ENCODE peak calls at places on chromosomes 3 and 15, in eight cellular contexts. N is IMR-90, W is HCT116, X is A549, K is GM12878, Z is K562, T is HepG2, Q is H1. P is an unnamed sample.

GRCh38 chr3:151776259-151776740 is 37.6 kb upstream of the AADAC start:
- DNase-seq in Q (no peak), K (no peak), N (no peak), T (no peak), W (no peak), Z (no peak), X (no peak), P (no peak)

GRCh38 chr3:183538475-183538874 is 17.0 kb downstream of the KLHL6 start:
- DNase-seq in K (no peak), T (no peak), N (no peak), Z (no peak), Q (no peak), W (no peak), X (no peak), P (no peak)

GRCh38 chr3:187808466-187809291 is 63.4 kb upstream of the BCL6 start:
- DNase-seq in Q (no peak), X (peak; percentile 54), W (no peak), T (peak; percentile 82), Z (no peak), N (no peak), K (no peak), P (no peak)

GRCh38 chr15:49270541-49271421 is 100.7 kb downstream of the GALK2 start:
- DNase-seq in Z (no peak), T (no peak), W (no peak), Q (no peak), K (no peak), N (peak; percentile 69), X (no peak), P (no peak)

GRCh38 chr15:50055333-50056278 is 63.4 kb downstream of the ATP8B4 start:
- DNase-seq in Z (peak; percentile 21), Q (no peak), K (no peak), W (no peak), N (peak; percentile 92), X (no peak), T (no peak), P (no peak)

GRCh38 chr15:42385206-42385979 is 26.1 kb downstream of the CAPN3 start:
- DNase-seq in X (peak; percentile 54), Z (peak; percentile 78), N (peak; percentile 62), Q (peak; percentile 76), W (peak; percentile 35), T (peak; percentile 45), K (no peak), P (peak; percentile 60)

GRCh38 chr15:88938802-88939485 is 25.8 kb upstream of the MFGE8 start:
- DNase-seq in K (no peak), N (no peak), T (no peak), Z (peak; percentile 87), X (no peak), W (no peak), Q (peak; percentile 52), P (no peak)

GRCh38 chr3:15979490-15979889 is 181.7 kb upstream of the ANKRD28 start:
- DNase-seq in W (no peak), K (no peak), X (no peak), N (no peak), Q (no peak), Z (no peak), T (no peak), P (no peak)

GRCh38 chr15:85329561-85330421 is 50.6 kb upstream of the AKAP13 start:
- DNase-seq in W (no peak), T (no peak), X (peak; percentile 44), Z (no peak), N (peak; percentile 78), K (peak; percentile 88), Q (no peak), P (peak; percentile 48)

GRCh38 chr3:141306276-141306675 is 62.0 kb upstream of the ZBTB38 start:
- DNase-seq in W (no peak), Q (no peak), X (no peak), T (no peak), N (peak; percentile 36), K (no peak), Z (no peak), P (no peak)

GRCh38 chr3:60055765-60056164 is 1005.9 kb upstream of the CFAP20DC start:
- DNase-seq in W (no peak), X (no peak), T (no peak), N (peak; percentile 26), Z (no peak), Q (no peak), K (no peak), P (no peak)

GRCh38 chr15:47717036-47717611 is at the start of gene SEMA6D:
- DNase-seq in K (no peak), N (peak; percentile 85), T (peak; percentile 4), Z (no peak), W (no peak), X (peak; percentile 12), Q (peak; percentile 79), P (peak; percentile 93)

GRCh38 chr3:16484216-16484615 is 29.3 kb downstream of the RFTN1 start:
- DNase-seq in N (peak; percentile 99), Q (no peak), X (no peak), W (no peak), K (no peak), T (no peak), Z (no peak), P (no peak)

GRCh38 chr3:14019459-14019858 is 105.2 kb downstream of the CHCHD4 start:
- DNase-seq in K (no peak), N (peak; percentile 2), Z (no peak), W (no peak), Q (no peak), X (peak; percentile 19), T (no peak), P (no peak)

GRCh38 chr3:14016900-14017475 is 107.7 kb downstream of the CHCHD4 start:
- DNase-seq in Z (no peak), W (peak; percentile 26), N (no peak), Q (no peak), K (no peak), X (no peak), T (peak; percentile 38), P (no peak)
- TF ChIP-seq RAD21 in Z (no peak), W (no peak), N (no peak), Q (no peak), K (no peak), X (no peak), T (no peak), P (no peak)

GRCh38 chr15:65857718-65858402 is 11.4 kb upstream of the RAB11A start:
- DNase-seq in T (no peak), X (no peak), Z (no peak), K (no peak), Q (no peak), W (no peak), N (no peak), P (no peak)

GRCh38 chr15:65867244-65867643 is 2.0 kb upstream of the RAB11A start:
- DNase-seq in Q (no peak), T (no peak), K (no peak), N (no peak), W (no peak), Z (no peak), X (no peak), P (no peak)

GRCh38 chr15:65863106-65863505 is 6.2 kb upstream of the RAB11A start:
- DNase-seq in K (no peak), W (no peak), T (no peak), N (no peak), Q (no peak), Z (no peak), X (no peak), P (no peak)

GRCh38 chr15:65856821-65857455 is 12.4 kb upstream of the RAB11A start:
- DNase-seq in T (peak; percentile 64), K (no peak), X (peak; percentile 77), Z (peak; percentile 85), Q (peak; percentile 83), W (peak; percentile 59), N (peak; percentile 53), P (peak; percentile 42)

DNA sequence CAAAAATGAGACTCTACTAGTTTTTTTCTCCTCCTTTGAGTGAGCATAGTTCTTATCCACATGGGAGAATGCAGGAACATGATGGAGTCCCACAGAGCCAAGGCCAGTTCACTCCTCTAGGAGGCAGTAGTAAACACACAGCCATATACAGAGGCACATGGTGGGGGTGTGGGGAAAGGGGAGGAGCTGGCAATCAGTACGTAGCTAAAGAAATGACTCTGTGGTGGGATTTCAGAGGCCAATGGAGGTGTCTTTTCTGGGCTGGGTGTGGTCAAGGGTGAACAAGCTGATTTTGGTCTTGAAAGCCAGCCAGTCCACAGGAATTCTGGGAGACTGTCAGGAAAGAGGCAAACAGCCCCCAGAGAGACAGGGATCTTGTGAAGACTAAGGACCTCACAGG is 6.6 kb upstream of the RAB11A start:
- DNase-seq in Q (peak; percentile 69), K (no peak), W (peak; percentile 90), T (peak; percentile 85), Z (peak; percentile 93), N (peak; percentile 56), X (peak; percentile 92), P (peak; percentile 72)
- TF ChIP-seq RAD21 in Q (peak; percentile 49), K (peak; percentile 54), W (peak; percentile 16), T (no peak), Z (peak; percentile 37), N (peak; percentile 22), X (peak; percentile 26), P (peak; percentile 31)

DNA sequence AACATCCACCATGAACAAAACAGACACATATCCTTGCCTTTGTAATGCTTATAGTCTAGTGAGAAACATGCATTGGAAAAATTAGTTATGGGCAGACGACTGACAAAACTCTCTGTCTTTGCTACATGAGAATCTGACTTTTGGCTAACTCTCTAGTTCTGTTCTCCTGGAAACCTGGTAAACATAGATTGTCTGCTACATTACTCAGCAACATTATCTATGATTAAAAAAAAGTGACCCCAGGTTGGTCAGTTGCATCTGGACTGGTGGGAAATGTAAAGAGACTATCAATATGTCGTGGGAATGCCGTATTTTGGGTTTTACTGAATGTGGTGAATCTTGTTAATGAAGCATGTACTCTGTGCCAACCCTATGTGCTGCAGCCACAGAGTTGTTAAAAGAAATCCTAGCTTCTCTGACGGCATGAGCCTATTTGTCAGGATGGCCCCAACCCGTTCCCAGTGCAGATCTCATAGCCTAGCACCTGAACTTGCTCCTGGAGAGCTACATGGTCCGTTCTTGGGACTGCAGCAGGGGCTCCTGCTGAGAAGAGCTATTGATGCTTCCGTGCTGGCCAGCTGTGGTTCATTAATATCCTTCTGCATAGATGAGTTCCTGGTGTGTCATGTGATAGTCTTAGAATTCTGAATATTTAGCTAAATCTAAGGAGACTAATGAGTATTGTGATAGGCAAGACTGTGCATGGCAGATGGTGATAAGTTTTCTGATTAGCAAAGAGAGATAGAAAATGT is 311.7 kb upstream of the ZNF717 start:
- DNase-seq in T (no peak), X (no peak), W (no peak), N (peak; percentile 3), Z (no peak), Q (no peak), K (no peak), P (no peak)
- TF ChIP-seq RAD21 in T (no peak), X (no peak), W (no peak), N (no peak), Z (no peak), Q (no peak), K (no peak), P (no peak)

DNA sequence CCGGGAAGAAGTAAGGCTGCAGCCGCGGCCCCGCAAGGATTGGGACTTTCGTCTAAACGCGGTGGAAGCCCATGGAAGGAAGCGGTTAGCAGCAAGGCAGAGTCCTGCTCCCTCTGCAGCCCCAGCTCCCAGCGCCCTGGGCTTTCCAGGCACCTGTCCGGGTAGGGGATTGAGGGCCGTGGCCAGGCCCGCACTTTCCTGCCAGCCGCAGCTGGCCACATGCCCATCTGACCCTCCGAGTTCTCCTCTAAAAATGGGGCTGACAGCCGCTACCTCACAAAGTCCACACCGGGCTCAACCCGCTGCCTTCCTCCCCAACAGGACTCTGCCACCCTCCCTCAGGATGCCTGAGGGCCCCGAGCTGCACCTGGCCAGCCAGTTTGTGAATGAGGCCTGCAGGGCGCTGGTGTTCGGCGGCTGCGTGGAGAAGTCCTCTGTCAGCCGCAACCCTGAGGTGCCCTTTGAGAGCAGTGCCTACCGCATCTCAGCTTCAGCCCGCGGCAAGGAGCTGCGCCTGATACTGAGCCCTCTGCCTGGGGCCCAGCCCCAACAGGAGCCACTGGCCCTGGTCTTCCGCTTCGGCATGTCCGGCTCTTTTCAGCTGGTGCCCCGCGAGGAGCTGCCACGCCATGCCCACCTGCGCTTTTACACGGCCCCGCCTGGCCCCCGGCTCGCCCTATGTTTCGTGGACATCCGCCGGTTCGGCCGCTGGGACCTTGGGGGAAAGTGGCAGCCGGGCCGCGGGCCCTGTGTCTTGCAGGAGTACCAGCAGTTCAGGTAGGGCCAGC is 1.9 kb downstream of the NEIL1 start:
- DNase-seq in K (no peak), Z (no peak), X (no peak), N (no peak), Q (peak; percentile 66), T (no peak), W (no peak), P (peak; percentile 79)
- TF ChIP-seq RAD21 in K (no peak), Z (no peak), X (no peak), N (no peak), Q (no peak), T (no peak), W (no peak), P (no peak)